ENCODE peak calls at places on chromosome 12, in eight cellular contexts. G, A, N, T, R, D, L and X are unnamed samples.

GRCh38 chr12:9073077-9073476 is 42.6 kb downstream of the A2M start:
- DNase-seq in G (no peak), A (no peak), N (no peak), T (no peak), R (no peak), D (no peak), L (no peak), X (no peak)

GRCh38 chr12:70002097-70002911 is 177.3 kb downstream of the MYRFL start:
- DNase-seq in G (no peak), A (no peak), N (no peak), T (no peak), R (no peak), D (no peak), L (no peak), X (no peak)

GRCh38 chr12:2613674-2614073 is 181.1 kb upstream of the FKBP4 start:
- DNase-seq in G (no peak), A (peak; percentile 98), N (no peak), T (no peak), R (peak; percentile 97), D (peak; percentile 3), L (peak; percentile 54), X (no peak)

GRCh38 chr12:93894391-93895095 is 217.4 kb downstream of the CRADD start:
- DNase-seq in G (no peak), A (peak; percentile 86), N (peak; percentile 38), T (no peak), R (peak; percentile 84), D (no peak), L (no peak), X (no peak)

GRCh38 chr12:88633312-88633711 is 53.0 kb upstream of the KITLG start:
- DNase-seq in G (no peak), A (no peak), N (no peak), T (no peak), R (no peak), D (peak; percentile 8), L (no peak), X (no peak)

GRCh38 chr12:9872116-9872515 is 3.0 kb upstream of the CLEC2B start:
- DNase-seq in G (no peak), A (no peak), N (no peak), T (no peak), R (no peak), D (no peak), L (no peak), X (no peak)

GRCh38 chr12:117020536-117021220 is 78.5 kb downstream of the TESC start:
- DNase-seq in G (no peak), A (no peak), N (no peak), T (no peak), R (no peak), D (no peak), L (no peak), X (no peak)

GRCh38 chr12:105252901-105253300 is 16.9 kb upstream of the APPL2 start:
- DNase-seq in G (no peak), A (no peak), N (no peak), T (no peak), R (no peak), D (no peak), L (no peak), X (no peak)

GRCh38 chr12:130041983-130042812 is 120.1 kb upstream of the FZD10 start:
- DNase-seq in G (peak; percentile 63), A (no peak), N (peak; percentile 94), T (no peak), R (no peak), D (no peak), L (no peak), X (peak; percentile 82)

GRCh38 chr12:62716866-62717477 is 218.0 kb downstream of the PPM1H start:
- DNase-seq in G (no peak), A (peak; percentile 33), N (no peak), T (no peak), R (no peak), D (no peak), L (no peak), X (no peak)

GRCh38 chr12:6959376-6960290 is 8.5 kb downstream of the PTPN6 start:
- DNase-seq in G (no peak), A (no peak), N (no peak), T (no peak), R (no peak), D (no peak), L (no peak), X (no peak)

GRCh38 chr12:6178981-6179761 is 21.0 kb upstream of the CD9 start:
- DNase-seq in G (peak; percentile 98), A (peak; percentile 85), N (no peak), T (no peak), R (peak; percentile 80), D (peak; percentile 70), L (no peak), X (peak; percentile 76)

GRCh38 chr12:96397756-96398421 is 2.4 kb downstream of the CDK17 start:
- DNase-seq in G (no peak), A (peak; percentile 68), N (no peak), T (no peak), R (peak; percentile 64), D (peak; percentile 42), L (no peak), X (no peak)

GRCh38 chr12:1670815-1671268 is 20.0 kb upstream of the ADIPOR2 start:
- DNase-seq in G (peak; percentile 58), A (no peak), N (no peak), T (no peak), R (no peak), D (no peak), L (no peak), X (no peak)

GRCh38 chr12:76518699-76519098 is 40.9 kb downstream of the OSBPL8 start:
- DNase-seq in G (no peak), A (no peak), N (no peak), T (no peak), R (no peak), D (no peak), L (no peak), X (no peak)

GRCh38 chr12:76519538-76519937 is 40.0 kb downstream of the OSBPL8 start:
- DNase-seq in G (no peak), A (peak; percentile 82), N (no peak), T (no peak), R (peak; percentile 76), D (peak; percentile 68), L (no peak), X (no peak)

GRCh38 chr12:76520348-76520747 is 39.2 kb downstream of the OSBPL8 start:
- DNase-seq in G (no peak), A (no peak), N (no peak), T (no peak), R (no peak), D (peak; percentile 45), L (no peak), X (no peak)

DNA sequence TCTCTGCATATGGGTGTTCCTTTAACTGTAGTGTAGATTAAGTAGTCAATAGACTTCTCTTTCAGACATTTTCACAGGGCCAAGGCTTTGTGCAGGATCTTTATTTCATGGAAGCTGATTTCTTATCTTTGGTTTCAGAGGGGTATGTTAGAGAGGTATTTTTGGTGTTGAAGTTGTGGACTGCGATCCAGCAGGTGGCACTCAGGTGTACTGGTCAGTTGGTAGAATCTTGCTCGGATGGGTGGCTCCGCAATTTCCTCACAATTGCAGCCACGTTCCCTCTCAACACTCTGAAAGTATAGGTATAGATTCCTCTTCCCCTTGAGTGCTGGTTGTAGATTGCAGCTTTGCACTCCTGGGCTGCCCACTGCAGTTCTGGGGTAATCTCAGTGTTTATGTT is 44.3 kb downstream of the OSBPL8 start:
- DNase-seq in G (no peak), A (no peak), N (no peak), T (no peak), R (no peak), D (no peak), L (no peak), X (no peak)
- H3K79me2 ChIP-seq in G (no peaks in the 10 kb centered on the region), A (peaks cover 3% of the 10 kb centered on the region), N (peaks cover 42% of the 10 kb centered on the region), T (peaks cover 27% of the 10 kb centered on the region), R (peaks cover 67% of the 10 kb centered on the region), D (peaks cover 2% of the 10 kb centered on the region), L (peaks cover 40% of the 10 kb centered on the region), X (peaks cover 46% of the 10 kb centered on the region)

DNA sequence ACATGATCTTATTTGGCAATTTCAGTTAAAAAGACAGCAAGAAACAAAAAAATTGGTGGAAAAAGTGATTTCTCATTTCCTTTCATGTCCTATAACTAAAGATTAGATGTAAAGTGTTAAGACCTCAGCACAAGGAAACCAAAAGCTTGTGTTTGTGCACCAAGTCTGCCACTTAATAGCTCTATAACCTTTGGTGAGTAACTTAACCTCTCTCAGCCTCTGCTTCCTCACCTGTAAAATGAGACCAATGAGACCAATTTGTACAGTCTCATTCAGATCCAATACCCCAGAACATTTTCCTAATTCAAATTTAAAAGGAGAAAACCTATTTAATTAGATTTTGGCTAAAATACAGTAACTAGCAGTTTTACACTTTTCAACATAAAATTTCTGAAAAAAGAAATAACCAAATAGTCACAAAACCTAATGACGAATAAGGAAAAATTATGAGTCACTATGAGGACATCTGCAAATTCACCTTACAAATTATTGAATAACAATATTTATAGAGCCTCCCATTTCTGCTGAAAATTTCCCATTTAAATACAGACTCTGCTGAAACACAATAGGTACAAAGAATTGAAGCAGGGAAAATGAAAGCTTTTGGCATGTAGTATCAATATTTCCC is 71.1 kb downstream of the EPS8 start:
- DNase-seq in G (no peak), A (no peak), N (no peak), T (no peak), R (no peak), D (peak; percentile 22), L (peak; percentile 40), X (no peak)
- H3K79me2 ChIP-seq in G (no peaks in the 10 kb centered on the region), A (peaks cover 71% of the 10 kb centered on the region), N (peaks cover 78% of the 10 kb centered on the region), T (no peaks in the 10 kb centered on the region), R (peaks cover 87% of the 10 kb centered on the region), D (no peaks in the 10 kb centered on the region), L (peaks cover 89% of the 10 kb centered on the region), X (no peaks in the 10 kb centered on the region)

GRCh38 chr12:122977153-122977552 is 2.1 kb downstream of the OGFOD2 start:
- DNase-seq in G (no peak), A (no peak), N (no peak), T (no peak), R (no peak), D (no peak), L (no peak), X (no peak)
- H3K79me2 ChIP-seq in G (peaks cover 15% of the 10 kb centered on the region), A (peaks cover 32% of the 10 kb centered on the region), N (peaks cover 79% of the 10 kb centered on the region), T (peaks cover 38% of the 10 kb centered on the region), R (peaks cover 70% of the 10 kb centered on the region), D (peaks cover 15% of the 10 kb centered on the region), L (peaks cover 45% of the 10 kb centered on the region), X (peaks cover 40% of the 10 kb centered on the region)

GRCh38 chr12:89657090-89657489 is 51.5 kb downstream of the ATP2B1 start:
- DNase-seq in G (no peak), A (no peak), N (no peak), T (no peak), R (no peak), D (no peak), L (no peak), X (no peak)
- H3K79me2 ChIP-seq in G (peaks cover 1% of the 10 kb centered on the region), A (peaks cover 73% of the 10 kb centered on the region), N (peaks cover 5% of the 10 kb centered on the region), T (peaks cover 19% of the 10 kb centered on the region), R (peaks cover 60% of the 10 kb centered on the region), D (no peaks in the 10 kb centered on the region), L (peaks cover 72% of the 10 kb centered on the region), X (peaks cover 96% of the 10 kb centered on the region)

DNA sequence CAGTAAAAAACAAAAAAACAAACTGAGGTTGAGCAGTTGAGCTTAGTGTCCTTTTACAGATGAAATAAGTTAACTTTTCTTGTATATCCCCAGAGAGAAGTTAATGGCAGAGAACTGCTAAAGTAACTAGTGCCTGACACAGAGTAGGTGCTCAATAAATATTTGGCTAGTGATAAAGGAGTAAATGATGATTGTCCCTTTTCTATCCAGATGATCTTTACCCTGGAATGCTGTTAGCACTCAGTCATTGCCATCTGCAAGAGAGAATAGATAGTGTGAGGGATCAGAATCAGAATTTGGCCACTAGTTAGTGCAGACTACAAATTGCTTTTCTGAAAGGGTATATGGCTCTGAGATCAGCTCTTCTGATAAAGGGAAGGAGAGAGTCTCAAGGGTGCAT is 21.6 kb downstream of the VEZT start:
- DNase-seq in G (peak; percentile 36), A (no peak), N (no peak), T (no peak), R (no peak), D (no peak), L (no peak), X (no peak)
- H3K79me2 ChIP-seq in G (peaks cover 25% of the 10 kb centered on the region), A (peaks cover 24% of the 10 kb centered on the region), N (peaks cover 85% of the 10 kb centered on the region), T (peaks cover 65% of the 10 kb centered on the region), R (peaks cover 74% of the 10 kb centered on the region), D (peaks cover 65% of the 10 kb centered on the region), L (peaks cover 82% of the 10 kb centered on the region), X (peaks cover 87% of the 10 kb centered on the region)

GRCh38 chr12:51907864-51908425 is 641 bp downstream of the ACVRL1 start:
- DNase-seq in G (no peak), A (no peak), N (no peak), T (no peak), R (no peak), D (peak; percentile 55), L (no peak), X (no peak)
- H3K79me2 ChIP-seq in G (no peaks in the 10 kb centered on the region), A (no peaks in the 10 kb centered on the region), N (no peaks in the 10 kb centered on the region), T (no peaks in the 10 kb centered on the region), R (no peaks in the 10 kb centered on the region), D (peaks cover 57% of the 10 kb centered on the region), L (no peaks in the 10 kb centered on the region), X (no peaks in the 10 kb centered on the region)